ENCODE peak calls at places on chromosomes 3 and 15, in six cellular contexts. Y is activated CD4-positive, alpha-beta memory T cell treated with anti-CD3 and anti-CD28 coated beads, Interleukin-2, amount 10 ng/mL, durations not matched to agents 7 days and 5 days; Z is central memory CD8-positive, alpha-beta T cell; F is mesendoderm; D is heart right ventricle; R is fibroblast of the conjunctiva. N is an unnamed sample.

GRCh38 chr3:162525052-162525451 is 1028.4 kb downstream of the OTOL1 start:
- DNase-seq in D (no peak), Z (no peak), R (peak), Y (no peak), F (no peak), N (peak)

GRCh38 chr3:94187697-94188096 is 124.8 kb downstream of the NSUN3 start:
- DNase-seq in Y (no peak), R (no peak), D (no peak), F (no peak), Z (no peak), N (no peak)

GRCh38 chr3:30292192-30292893 is 314.1 kb upstream of the TGFBR2 start:
- DNase-seq in Z (no peak), D (no peak), R (peak), F (no peak), Y (no peak), N (no peak)

GRCh38 chr3:195597848-195598247 is 14.1 kb upstream of the APOD start:
- DNase-seq in D (no peak), F (no peak), Y (no peak), R (no peak), Z (no peak), N (no peak)

GRCh38 chr3:51379746-51380330 is 5.3 kb upstream of the MANF start:
- DNase-seq in F (no peak), Y (no peak), R (no peak), D (no peak), Z (no peak), N (no peak)

GRCh38 chr15:78889000-78889399 is 16.3 kb downstream of the MORF4L1 start:
- DNase-seq in F (no peak), D (no peak), Y (no peak), R (no peak), Z (no peak), N (no peak)

GRCh38 chr3:115042351-115042750 is 104.7 kb downstream of the ZBTB20 start:
- DNase-seq in Z (no peak), R (no peak), F (no peak), D (no peak), Y (no peak), N (no peak)

GRCh38 chr3:71423151-71423906 is 160.2 kb downstream of the FOXP1 start:
- DNase-seq in R (no peak), Y (no peak), F (peak), D (no peak), Z (no peak), N (no peak)

GRCh38 chr3:53238881-53239280 is 16.9 kb downstream of the TKT start:
- DNase-seq in Z (no peak), Y (no peak), D (no peak), R (no peak), F (no peak), N (no peak)

GRCh38 chr3:40690696-40691597 is 166.2 kb downstream of the ZNF621 start:
- DNase-seq in Z (no peak), Y (no peak), F (no peak), D (peak), R (peak), N (no peak)

GRCh38 chr3:127307918-127308317 is 20.1 kb upstream of the PRR20G start:
- DNase-seq in F (no peak), D (no peak), Y (no peak), Z (no peak), R (no peak), N (no peak)